ENCODE peak calls at places on chromosomes 13 and 19, in seven cellular contexts. I, F, M, H, N, J and E are unnamed samples.

GRCh38 chr13:50353651-50354415 is 338.6 kb downstream of the KCNRG start:
- DNase-seq in J (no peak), N (no peak), H (no peak), F (peak), M (no peak), I (no peak), E (peak)

GRCh38 chr13:111202745-111203144 is 87.6 kb downstream of the ARHGEF7 start:
- DNase-seq in N (no peak), I (no peak), M (no peak), F (peak), H (peak), J (peak), E (peak)

GRCh38 chr19:56718231-56718630 is 46.7 kb upstream of the ZNF835 start:
- DNase-seq in F (no peak), N (peak), I (no peak), M (no peak), H (peak), J (no peak), E (no peak)

GRCh38 chr19:41398603-41399002 is 985 bp downstream of the BCKDHA start:
- DNase-seq in M (no peak), I (no peak), F (no peak), N (no peak), H (no peak), J (no peak), E (no peak)

GRCh38 chr19:38298841-38299680 is 5.0 kb upstream of the C19orf33 start:
- DNase-seq in N (no peak), M (no peak), H (no peak), I (no peak), F (peak), J (no peak), E (peak)

GRCh38 chr19:17325881-17326594 is 8.6 kb downstream of the ANO8 start:
- DNase-seq in I (no peak), N (no peak), J (no peak), H (no peak), M (no peak), F (no peak), E (no peak)

GRCh38 chr13:95781016-95781415 is 104.1 kb downstream of the DNAJC3 start:
- DNase-seq in F (no peak), N (no peak), J (no peak), M (no peak), I (no peak), H (no peak), E (no peak)

GRCh38 chr13:109717686-109718085 is 68.7 kb downstream of the IRS2 start:
- DNase-seq in M (no peak), F (no peak), I (no peak), N (no peak), J (no peak), H (no peak), E (no peak)

GRCh38 chr19:56823956-56824355 is 16.6 kb downstream of the PEG3 start:
- DNase-seq in F (no peak), M (no peak), H (no peak), J (no peak), N (no peak), I (no peak), E (no peak)

GRCh38 chr19:27742041-27742440 is 1470.9 kb downstream of the UQCRFS1 start:
- DNase-seq in N (no peak), J (no peak), H (no peak), I (no peak), M (no peak), F (no peak), E (no peak)

GRCh38 chr19:798415-799075 is 1.3 kb downstream of the PTBP1 start:
- DNase-seq in F (no peak), N (no peak), M (no peak), J (no peak), H (no peak), I (no peak), E (no peak)

GRCh38 chr19:43463381-43464088 is 1.9 kb downstream of the LYPD3 start:
- DNase-seq in H (peak), J (peak), M (peak), N (peak), I (peak), F (peak), E (peak)

GRCh38 chr13:24217601-24218281 is 57.2 kb downstream of the SPATA13 start:
- DNase-seq in J (no peak), H (peak), N (no peak), I (no peak), M (peak), F (no peak), E (peak)

GRCh38 chr19:6925801-6926751 is 38.7 kb downstream of the ADGRE1 start:
- DNase-seq in I (no peak), N (no peak), M (no peak), F (no peak), H (no peak), J (no peak), E (no peak)

GRCh38 chr13:95137096-95137495 is 164.2 kb downstream of the ABCC4 start:
- DNase-seq in N (no peak), H (no peak), F (peak), M (no peak), J (no peak), I (no peak), E (peak)

GRCh38 chr13:112911883-112912282 is 57.1 kb upstream of the MCF2L start:
- DNase-seq in I (no peak), N (no peak), H (no peak), F (no peak), J (no peak), M (no peak), E (no peak)

GRCh38 chr13:99542788-99543406 is 41.6 kb downstream of the TM9SF2 start:
- DNase-seq in M (no peak), I (no peak), F (no peak), H (no peak), N (no peak), J (no peak), E (no peak)

GRCh38 chr13:43472980-43473379 is 313.8 kb downstream of the ENOX1 start:
- DNase-seq in J (no peak), H (no peak), F (no peak), N (no peak), M (no peak), I (no peak), E (no peak)

GRCh38 chr19:18710986-18711751 is 27.7 kb downstream of the CRTC1 start:
- DNase-seq in M (no peak), F (peak), I (no peak), H (no peak), J (peak), N (no peak), E (no peak)

GRCh38 chr13:26601669-26602068 is 44.2 kb downstream of the WASF3 start:
- DNase-seq in F (peak), N (no peak), H (peak), I (no peak), M (no peak), J (no peak), E (peak)

GRCh38 chr19:40685563-40685962 is 4.9 kb downstream of the NUMBL start:
- DNase-seq in J (no peak), I (no peak), F (no peak), H (no peak), M (no peak), N (no peak), E (no peak)

GRCh38 chr13:67048793-67049150 is 181.4 kb downstream of the PCDH9 start:
- DNase-seq in H (peak), N (no peak), J (no peak), F (peak), M (no peak), I (no peak), E (peak)
- H3K9ac ChIP-seq in H (no peak), N (no peak), J (no peak), F (peak), M (no peak), I (peak), E (peak)

DNA sequence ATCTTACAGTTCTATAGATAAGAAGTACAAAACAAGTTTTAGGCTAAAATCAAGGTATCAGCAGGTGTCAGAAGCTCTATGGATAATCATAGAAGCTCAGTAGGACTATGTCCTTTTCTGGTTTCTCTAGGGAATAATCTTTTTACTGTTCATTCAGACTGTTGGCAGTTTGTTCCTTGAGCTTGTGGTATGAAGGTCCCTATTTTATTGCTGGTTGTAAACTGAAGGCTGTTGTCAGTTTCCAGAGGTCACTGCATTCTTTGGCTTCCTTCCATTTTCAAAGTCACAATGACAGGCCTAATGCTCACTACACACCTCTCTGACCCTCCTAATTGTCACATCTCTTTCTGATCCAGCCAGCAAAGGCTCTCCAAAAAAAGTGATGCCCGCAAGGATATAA is 337.8 kb upstream of the EDNRB start:
- DNase-seq in H (no peak), F (no peak), J (no peak), I (no peak), M (no peak), N (no peak), E (no peak)
- H2AK5ac ChIP-seq in H (no peak), F (no peak), J (no peak), I (no peak), M (no peak), N (no peak), E (no peak)

GRCh38 chr19:10762656-10763055 is 44.8 kb downstream of the DNM2 start:
- DNase-seq in J (no peak), F (no peak), N (no peak), I (no peak), M (no peak), H (peak), E (no peak)

GRCh38 chr19:10761443-10762242 is 43.8 kb downstream of the DNM2 start:
- DNase-seq in N (no peak), M (peak), I (no peak), F (no peak), J (no peak), H (no peak), E (no peak)

GRCh38 chr19:10763399-10763798 is 45.5 kb downstream of the DNM2 start:
- DNase-seq in N (no peak), J (no peak), F (no peak), M (no peak), I (no peak), H (no peak), E (no peak)

GRCh38 chr19:10764340-10764894 is 46.5 kb downstream of the DNM2 start:
- DNase-seq in J (no peak), F (no peak), N (no peak), M (no peak), H (no peak), I (no peak), E (no peak)

DNA sequence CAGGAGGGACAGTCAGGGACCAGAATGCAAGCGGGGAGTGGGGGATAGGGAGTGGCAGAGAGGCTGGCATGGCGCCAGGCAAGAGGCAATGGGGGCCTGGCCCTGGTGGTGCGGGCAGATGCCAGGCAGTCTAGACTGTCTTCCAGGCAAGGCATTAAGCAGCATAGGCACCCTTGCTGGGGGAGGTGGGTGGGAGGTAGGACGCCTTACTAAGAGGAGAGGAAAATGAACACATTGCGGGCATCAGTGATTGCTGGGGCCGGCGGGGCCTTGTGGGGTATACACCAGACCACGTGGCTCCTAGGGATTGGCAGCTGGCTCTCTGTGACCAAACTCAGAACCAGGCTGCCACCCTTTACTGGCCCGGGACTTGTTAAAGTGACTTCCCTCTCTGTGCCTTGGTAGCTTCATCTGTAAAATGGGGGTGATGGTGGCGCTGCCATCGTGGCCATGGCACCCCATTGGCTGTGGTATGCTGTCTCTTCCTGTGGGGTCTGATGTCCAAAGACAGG is 46.0 kb downstream of the DNM2 start:
- DNase-seq in N (no peak), M (no peak), J (no peak), F (no peak), H (no peak), I (no peak), E (no peak)
- H3K9ac ChIP-seq in N (peak), M (no peak), J (no peak), F (no peak), H (no peak), I (no peak), E (no peak)

GRCh38 chr13:90800082-90800746 is 547.3 kb upstream of the MIR17HG start:
- DNase-seq in J (no peak), H (no peak), M (no peak), I (no peak), N (no peak), F (no peak), E (peak)

GRCh38 chr13:90801621-90802020 is 545.9 kb upstream of the MIR17HG start:
- DNase-seq in F (no peak), N (no peak), J (no peak), H (no peak), M (no peak), I (no peak), E (no peak)

GRCh38 chr13:90792335-90792734 is 555.2 kb upstream of the MIR17HG start:
- DNase-seq in J (no peak), M (no peak), I (no peak), N (no peak), F (no peak), H (no peak), E (no peak)

GRCh38 chr13:90793261-90793785 is 554.2 kb upstream of the MIR17HG start:
- DNase-seq in I (no peak), F (no peak), N (no peak), M (no peak), H (no peak), J (no peak), E (no peak)

GRCh38 chr13:90797335-90797734 is 550.2 kb upstream of the MIR17HG start:
- DNase-seq in J (no peak), I (no peak), N (no peak), H (no peak), F (no peak), M (no peak), E (no peak)
- H2AK5ac ChIP-seq in J (no peak), I (no peak), N (no peak), H (no peak), F (no peak), M (no peak), E (no peak)

GRCh38 chr13:64723735-64724134 is 2506.4 kb downstream of the PCDH9 start:
- DNase-seq in I (no peak), F (peak), N (no peak), M (no peak), H (peak), J (peak), E (peak)
- H3K9ac ChIP-seq in I (no peak), F (no peak), N (no peak), M (no peak), H (no peak), J (no peak), E (peak)

DNA sequence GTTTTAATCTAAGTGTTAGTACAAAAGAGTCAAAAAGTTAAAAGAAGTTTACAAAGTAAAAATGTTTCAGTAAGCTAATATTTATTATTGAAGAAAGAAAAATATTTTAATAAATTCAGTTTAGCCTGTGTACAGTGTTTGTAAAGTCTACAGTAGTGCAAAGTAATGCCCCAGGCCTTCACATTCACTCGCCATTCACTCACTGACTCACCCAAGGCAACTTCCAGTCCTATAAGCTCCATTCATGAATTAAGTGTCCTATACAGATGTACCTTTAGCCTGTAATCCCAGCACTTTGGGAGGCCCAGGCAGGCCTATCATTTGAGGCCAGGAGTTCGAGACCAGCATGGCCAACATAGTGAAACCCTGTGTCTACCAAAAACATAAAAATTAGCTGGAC is 24.1 kb upstream of the AKAP11 start:
- DNase-seq in H (no peak), N (no peak), I (no peak), F (peak), J (no peak), M (no peak), E (no peak)
- H2AK5ac ChIP-seq in H (no peak), N (no peak), I (no peak), F (no peak), J (no peak), M (no peak), E (no peak)